ENCODE peak calls at places on chromosomes 12 and 14, in nine cellular contexts. J is AG10803; B is stomach; C is psoas muscle; M is kidney; Z is fibroblast of mammary gland; P is endodermal cell; G is ovary; U is CD8-positive, alpha-beta T cell. V is an unnamed sample.

GRCh38 chr12:61879229-61879628 is 381.0 kb upstream of the USP15 start:
- DNase-seq in B (no peak), G (no peak), J (no peak), C (no peak), U (no peak), P (no peak), Z (no peak), M (peak), V (no peak)

GRCh38 chr14:21860172-21860571 is 186.6 kb upstream of the OR4E1 start:
- DNase-seq in Z (peak), C (no peak), G (no peak), M (no peak), P (peak), U (no peak), J (no peak), B (no peak), V (no peak)

GRCh38 chr14:20970647-20970982 is 15.3 kb downstream of the RNASE2 start:
- DNase-seq in C (no peak), B (no peak), Z (no peak), G (no peak), M (no peak), J (no peak), P (no peak), U (no peak), V (no peak)

GRCh38 chr14:89165189-89165809 is 251.7 kb downstream of the FOXN3 start:
- DNase-seq in M (no peak), P (no peak), C (no peak), Z (no peak), G (no peak), B (no peak), J (no peak), U (no peak), V (peak)

GRCh38 chr14:43475762-43476161 is 1031.3 kb downstream of the FSCB start:
- DNase-seq in C (no peak), G (no peak), M (no peak), J (no peak), Z (no peak), B (no peak), U (no peak), P (no peak), V (no peak)

GRCh38 chr14:105891631-105892452 is 365.5 kb downstream of the TMEM121 start:
- DNase-seq in B (peak), M (peak), C (peak), J (no peak), G (peak), Z (no peak), P (peak), U (no peak), V (no peak)

GRCh38 chr14:90666571-90666970 is 149.7 kb downstream of the TTC7B start:
- DNase-seq in C (no peak), M (no peak), U (no peak), J (no peak), P (no peak), G (no peak), B (no peak), Z (no peak), V (no peak)

GRCh38 chr14:96806836-96807235 is 9.7 kb downstream of the VRK1 start:
- DNase-seq in Z (peak), C (no peak), P (no peak), M (no peak), U (no peak), G (no peak), J (no peak), B (no peak), V (no peak)

GRCh38 chr14:68796418-68797101 is 3.7 kb upstream of the ZFP36L1 start:
- DNase-seq in J (peak), G (no peak), C (no peak), P (peak), Z (no peak), U (no peak), M (no peak), B (peak), V (no peak)

GRCh38 chr12:12916135-12916956 is 25.0 kb downstream of the GPRC5A start:
- DNase-seq in G (peak), C (peak), B (peak), M (peak), U (peak), J (peak), P (peak), Z (peak), V (peak)

GRCh38 chr12:131493068-131493826 is 217.6 kb upstream of the SFSWAP start:
- DNase-seq in G (no peak), P (peak), C (no peak), Z (no peak), M (no peak), J (no peak), B (no peak), U (no peak), V (no peak)

GRCh38 chr12:32089156-32089950 is 17.3 kb upstream of the BICD1 start:
- DNase-seq in B (no peak), C (no peak), U (no peak), J (peak), Z (no peak), G (no peak), M (no peak), P (no peak), V (no peak)

GRCh38 chr14:90398315-90398811 is 1.5 kb downstream of the CALM1 start:
- DNase-seq in M (peak), J (no peak), C (no peak), U (peak), P (peak), Z (no peak), B (peak), G (peak), V (no peak)

GRCh38 chr14:77965919-77966435 is 166.1 kb downstream of the ADCK1 start:
- DNase-seq in G (no peak), U (no peak), B (peak), C (no peak), P (peak), M (peak), Z (peak), J (peak), V (peak)

GRCh38 chr12:95763809-95764253 is 26.7 kb downstream of the NTN4 start:
- DNase-seq in G (no peak), M (no peak), P (no peak), Z (peak), J (peak), U (no peak), C (peak), B (no peak), V (peak)

GRCh38 chr12:54296393-54297121 is 4.3 kb downstream of the NFE2 start:
- DNase-seq in P (no peak), B (no peak), G (no peak), C (no peak), U (no peak), J (no peak), M (no peak), Z (no peak), V (no peak)

GRCh38 chr12:106645074-106645421 is 62.2 kb downstream of the RFX4 start:
- DNase-seq in P (no peak), G (no peak), U (no peak), C (peak), B (peak), M (no peak), J (no peak), Z (peak), V (no peak)

GRCh38 chr12:53061404-53062010 is 11.6 kb downstream of the TNS2 start:
- DNase-seq in Z (no peak), P (peak), M (peak), C (peak), B (peak), U (no peak), G (peak), J (no peak), V (no peak)
- TF ChIP-seq CTCF in Z (no peak), P (peak), M (peak), C (no peak), B (no peak), U (no peak), G (no peak), J (peak), V (peak)

GRCh38 chr12:59491877-59492276 is 104.0 kb upstream of the SLC16A7 start:
- DNase-seq in J (no peak), B (no peak), G (no peak), M (no peak), U (no peak), C (no peak), P (no peak), Z (no peak), V (no peak)

GRCh38 chr12:59484575-59484974 is 111.3 kb upstream of the SLC16A7 start:
- DNase-seq in G (no peak), J (no peak), C (no peak), M (no peak), B (no peak), U (no peak), Z (no peak), P (no peak), V (no peak)

GRCh38 chr12:59486827-59487226 is 109.0 kb upstream of the SLC16A7 start:
- DNase-seq in P (no peak), C (no peak), G (no peak), J (no peak), Z (peak), M (no peak), U (no peak), B (no peak), V (peak)
- H3K4me3 ChIP-seq in P (no peak), C (no peak), G (no peak), J (no peak), Z (no peak), M (no peak), U (no peak), B (no peak), V (no peak)

DNA sequence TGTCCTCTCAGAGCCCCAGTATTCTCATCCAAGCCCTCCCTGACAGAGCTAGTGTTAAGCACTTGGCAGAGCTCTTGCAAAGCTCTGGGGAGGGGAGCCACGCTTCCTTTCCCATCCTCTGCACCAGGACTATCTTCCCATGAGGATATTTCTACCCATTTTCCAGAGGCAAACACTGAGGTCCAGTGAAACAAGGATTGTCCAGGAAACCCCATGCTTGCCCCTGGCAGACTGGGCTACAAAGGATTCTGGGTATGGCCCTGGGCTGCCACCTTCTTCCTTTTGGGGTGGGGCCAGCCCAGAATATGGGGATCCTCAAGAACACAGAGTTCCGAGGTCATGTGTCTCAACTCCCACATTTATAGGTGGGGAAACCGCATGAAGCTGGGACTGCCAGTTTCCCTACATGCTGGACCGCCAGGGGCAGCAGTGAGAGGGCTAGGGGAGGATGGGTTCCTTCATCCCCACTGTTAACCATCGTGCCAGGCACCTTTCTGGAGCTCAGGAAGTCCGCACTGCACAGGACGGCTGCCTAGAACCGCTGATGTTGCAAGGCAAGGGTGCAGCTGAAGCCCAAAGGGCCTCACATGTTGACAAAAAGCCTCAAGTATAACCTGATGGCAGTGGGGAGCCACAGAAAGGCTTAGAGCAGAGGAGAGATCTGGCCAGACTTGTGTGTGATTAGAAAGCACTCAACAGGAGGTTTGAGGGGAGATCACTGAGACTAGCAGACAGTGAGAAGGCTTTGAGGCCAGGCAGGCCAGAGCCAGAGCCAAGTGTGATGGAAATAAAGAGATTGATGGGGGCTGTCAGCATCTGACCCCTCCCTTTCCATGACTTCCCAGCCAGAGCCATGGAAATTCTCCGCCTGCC is 5.5 kb upstream of the CCDC85C start:
- DNase-seq in U (no peak), Z (peak), G (no peak), C (no peak), J (no peak), M (no peak), B (no peak), P (no peak), V (peak)
- TF ChIP-seq CTCF in U (no peak), Z (peak), G (no peak), C (no peak), J (no peak), M (peak), B (no peak), P (peak), V (peak)

GRCh38 chr12:177336-177979 is 36.5 kb downstream of the SLC6A12 start:
- DNase-seq in C (no peak), G (no peak), J (no peak), M (no peak), Z (no peak), P (no peak), B (no peak), U (no peak), V (no peak)

GRCh38 chr12:176321-177181 is 37.4 kb downstream of the SLC6A12 start:
- DNase-seq in G (no peak), B (peak), Z (peak), C (no peak), J (peak), U (no peak), P (no peak), M (no peak), V (peak)

GRCh38 chr12:174596-174995 is 39.4 kb downstream of the SLC6A12 start:
- DNase-seq in B (no peak), U (no peak), Z (no peak), G (no peak), C (no peak), J (no peak), M (no peak), P (no peak), V (no peak)

GRCh38 chr12:175759-176158 is 38.2 kb downstream of the SLC6A12 start:
- DNase-seq in C (no peak), J (no peak), U (no peak), B (no peak), Z (no peak), M (no peak), P (no peak), G (no peak), V (no peak)

DNA sequence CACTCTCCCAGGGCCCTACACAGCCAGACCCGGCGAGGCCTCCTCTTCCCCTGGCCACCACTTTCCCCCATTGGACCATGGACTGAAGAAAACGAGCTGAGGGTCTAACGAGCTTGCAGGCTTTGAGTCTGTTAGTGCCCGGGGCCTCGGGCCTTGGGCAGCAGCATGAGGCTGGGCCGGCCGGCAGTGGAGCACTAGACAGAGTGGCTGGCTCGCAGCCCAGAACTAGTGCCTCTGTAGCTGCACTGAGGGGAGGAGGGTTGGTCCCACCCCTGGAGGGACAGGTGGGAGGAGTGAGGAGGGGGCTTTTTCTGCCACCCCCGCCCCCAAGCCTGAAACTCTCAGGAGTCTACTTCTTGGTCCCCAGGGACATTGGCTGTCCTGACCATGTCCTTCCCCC is 38.7 kb downstream of the SLC6A12 start:
- DNase-seq in J (no peak), B (no peak), M (no peak), Z (no peak), C (no peak), U (no peak), G (no peak), P (no peak), V (no peak)
- H3K4me3 ChIP-seq in J (no peak), B (no peak), M (no peak), Z (no peak), C (no peak), U (no peak), G (no peak), P (no peak), V (no peak)

DNA sequence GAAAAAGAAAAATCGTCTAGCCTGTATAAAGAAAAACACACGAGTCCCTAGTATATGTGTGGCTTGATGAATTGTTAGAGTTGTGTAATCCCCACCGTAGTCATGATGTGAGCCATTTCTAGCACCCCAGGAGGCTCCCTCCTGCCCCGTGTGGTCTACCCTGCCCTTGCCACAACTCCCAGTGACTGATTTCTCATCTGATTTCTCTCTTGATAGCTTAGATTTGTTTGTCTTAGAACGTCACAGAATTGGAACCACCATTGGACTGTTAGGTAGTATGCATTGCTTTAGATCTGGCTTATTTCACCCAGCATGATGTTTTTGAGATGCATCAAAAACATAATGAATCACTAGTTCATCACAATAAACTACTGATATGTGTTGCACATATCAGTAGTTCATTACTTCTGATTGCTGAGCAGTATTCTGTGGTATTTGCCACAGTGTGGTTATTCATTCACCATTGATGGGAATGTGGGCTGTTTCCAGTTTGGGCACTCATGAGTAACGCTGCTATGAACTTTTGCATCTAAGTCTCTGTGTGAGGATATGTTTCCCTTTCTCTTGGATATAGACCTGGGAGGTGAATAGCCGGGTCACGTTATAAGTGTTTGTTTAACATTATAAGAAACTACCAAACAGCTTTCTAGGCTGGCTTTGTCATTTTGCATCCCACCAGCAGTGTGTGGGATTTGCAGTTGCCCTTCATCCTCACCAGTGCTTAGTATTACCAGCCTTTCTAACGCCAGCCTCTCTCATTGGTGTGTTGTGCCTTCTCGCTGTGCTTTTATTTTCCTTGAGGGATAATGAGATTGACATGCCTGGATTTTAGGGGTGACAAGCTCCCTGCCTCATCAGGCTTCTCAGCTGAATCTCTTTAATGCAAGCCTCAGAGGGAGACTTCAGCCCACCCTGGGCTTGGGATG is 31.9 kb upstream of the NCOR2 start:
- DNase-seq in B (no peak), C (no peak), G (no peak), U (no peak), P (no peak), Z (peak), J (peak), M (no peak), V (peak)
- TF ChIP-seq CTCF in B (no peak), C (no peak), G (no peak), U (no peak), P (no peak), Z (peak), J (peak), M (no peak), V (peak)

V was measured in fibroblast of the aortic adventitia.